ENCODE peak calls at places on chromosomes 3 and 15, in six cellular contexts. One of them, this sample, is unnamed.

GRCh38 chr3:62415312-62415791 is 42.0 kb upstream of the FEZF2 start:
- DNase-seq in GM12865: no peak
- DNase-seq in HAP-1: peak
- DNase-seq in endodermal cell: peak
- DNase-seq in SJSA1: no peak
- DNase-seq in lower leg skin: no peak
- DNase-seq in this sample: no peak

GRCh38 chr3:186212611-186213010 is 103.7 kb upstream of the ETV5 start:
- DNase-seq in SJSA1: no peak
- DNase-seq in endodermal cell: no peak
- DNase-seq in HAP-1: no peak
- DNase-seq in lower leg skin: no peak
- DNase-seq in GM12865: no peak
- DNase-seq in this sample: no peak

GRCh38 chr3:22939349-22939748 is 263.8 kb upstream of the UBE2E2 start:
- DNase-seq in GM12865: no peak
- DNase-seq in endodermal cell: no peak
- DNase-seq in HAP-1: no peak
- DNase-seq in SJSA1: no peak
- DNase-seq in lower leg skin: no peak
- DNase-seq in this sample: no peak

GRCh38 chr15:29452881-29453731 is 183.5 kb upstream of the NSMCE3 start:
- DNase-seq in GM12865: no peak
- DNase-seq in HAP-1: no peak
- DNase-seq in lower leg skin: no peak
- DNase-seq in SJSA1: no peak
- DNase-seq in endodermal cell: no peak
- DNase-seq in this sample: no peak

GRCh38 chr3:185758912-185759311 is 65.9 kb downstream of the IGF2BP2 start:
- DNase-seq in GM12865: no peak
- DNase-seq in lower leg skin: no peak
- DNase-seq in endodermal cell: no peak
- DNase-seq in HAP-1: no peak
- DNase-seq in SJSA1: no peak
- DNase-seq in this sample: peak

GRCh38 chr3:35954365-35954764 is 315.0 kb downstream of the ARPP21 start:
- DNase-seq in lower leg skin: no peak
- DNase-seq in endodermal cell: no peak
- DNase-seq in GM12865: no peak
- DNase-seq in HAP-1: no peak
- DNase-seq in SJSA1: no peak
- DNase-seq in this sample: no peak

GRCh38 chr15:73323956-73324355 is 44.8 kb downstream of the HCN4 start:
- DNase-seq in endodermal cell: no peak
- DNase-seq in lower leg skin: no peak
- DNase-seq in SJSA1: no peak
- DNase-seq in HAP-1: no peak
- DNase-seq in GM12865: no peak
- DNase-seq in this sample: no peak

GRCh38 chr15:78060232-78060631 is 17.3 kb downstream of the TBC1D2B start:
- DNase-seq in endodermal cell: no peak
- DNase-seq in SJSA1: no peak
- DNase-seq in HAP-1: no peak
- DNase-seq in GM12865: no peak
- DNase-seq in lower leg skin: no peak
- DNase-seq in this sample: no peak

GRCh38 chr15:28004143-28005003 is 94.7 kb downstream of the OCA2 start:
- DNase-seq in HAP-1: no peak
- DNase-seq in lower leg skin: peak
- DNase-seq in SJSA1: no peak
- DNase-seq in GM12865: no peak
- DNase-seq in endodermal cell: no peak
- DNase-seq in this sample: no peak

GRCh38 chr3:195700319-195700718 is 20.5 kb upstream of the MUC20 start:
- DNase-seq in SJSA1: no peak
- DNase-seq in GM12865: no peak
- DNase-seq in endodermal cell: no peak
- DNase-seq in lower leg skin: no peak
- DNase-seq in HAP-1: no peak
- DNase-seq in this sample: no peak

GRCh38 chr3:160040181-160040580 is 51.5 kb downstream of the IL12A start:
- DNase-seq in SJSA1: no peak
- DNase-seq in lower leg skin: no peak
- DNase-seq in GM12865: no peak
- DNase-seq in endodermal cell: no peak
- DNase-seq in HAP-1: no peak
- DNase-seq in this sample: no peak

GRCh38 chr3:188720636-188721035 is 451.1 kb upstream of the TPRG1 start:
- DNase-seq in HAP-1: no peak
- DNase-seq in GM12865: no peak
- DNase-seq in endodermal cell: no peak
- DNase-seq in SJSA1: no peak
- DNase-seq in lower leg skin: no peak
- DNase-seq in this sample: peak

GRCh38 chr15:73959012-73959581 is 32.8 kb downstream of the LOXL1 start:
- DNase-seq in GM12865: peak
- DNase-seq in HAP-1: no peak
- DNase-seq in lower leg skin: peak
- DNase-seq in endodermal cell: no peak
- DNase-seq in SJSA1: no peak
- DNase-seq in this sample: peak

GRCh38 chr3:194481525-194482195 is 5.1 kb downstream of the ATP13A3 start:
- DNase-seq in SJSA1: no peak
- DNase-seq in HAP-1: no peak
- DNase-seq in lower leg skin: no peak
- DNase-seq in GM12865: no peak
- DNase-seq in endodermal cell: no peak
- DNase-seq in this sample: no peak

GRCh38 chr3:2657408-2657807 is 452.8 kb downstream of the IL5RA start:
- DNase-seq in SJSA1: no peak
- DNase-seq in lower leg skin: no peak
- DNase-seq in endodermal cell: no peak
- DNase-seq in HAP-1: no peak
- DNase-seq in GM12865: peak
- DNase-seq in this sample: no peak

GRCh38 chr15:54884312-54884711 is 312.4 kb downstream of the RSL24D1 start:
- DNase-seq in GM12865: no peak
- DNase-seq in endodermal cell: no peak
- DNase-seq in SJSA1: no peak
- DNase-seq in HAP-1: no peak
- DNase-seq in lower leg skin: no peak
- DNase-seq in this sample: no peak

GRCh38 chr3:187519428-187519890 is 150.7 kb downstream of the SST start:
- DNase-seq in SJSA1: no peak
- DNase-seq in endodermal cell: peak
- DNase-seq in lower leg skin: no peak
- DNase-seq in HAP-1: peak
- DNase-seq in GM12865: no peak
- DNase-seq in this sample: no peak

GRCh38 chr3:27993061-27993460 is 248.4 kb upstream of the CMC1 start:
- DNase-seq in GM12865: no peak
- DNase-seq in lower leg skin: no peak
- DNase-seq in endodermal cell: no peak
- DNase-seq in SJSA1: no peak
- DNase-seq in HAP-1: peak
- DNase-seq in this sample: no peak

GRCh38 chr3:62604746-62605351 is 231.5 kb upstream of the FEZF2 start:
- DNase-seq in SJSA1: no peak
- DNase-seq in endodermal cell: no peak
- DNase-seq in HAP-1: no peak
- DNase-seq in GM12865: no peak
- DNase-seq in lower leg skin: no peak
- DNase-seq in this sample: no peak

GRCh38 chr3:152638707-152639450 is 196.1 kb upstream of the P2RY1 start:
- DNase-seq in lower leg skin: no peak
- DNase-seq in GM12865: no peak
- DNase-seq in SJSA1: no peak
- DNase-seq in HAP-1: peak
- DNase-seq in endodermal cell: no peak
- DNase-seq in this sample: peak

GRCh38 chr15:101068961-101069734 is 150.0 kb downstream of the LRRK1 start:
- DNase-seq in lower leg skin: no peak
- DNase-seq in HAP-1: no peak
- DNase-seq in GM12865: no peak
- DNase-seq in endodermal cell: peak
- DNase-seq in SJSA1: no peak
- DNase-seq in this sample: peak

GRCh38 chr3:142930510-142930909 is 33.0 kb downstream of the PAQR9 start:
- DNase-seq in SJSA1: no peak
- DNase-seq in lower leg skin: no peak
- DNase-seq in endodermal cell: no peak
- DNase-seq in GM12865: no peak
- DNase-seq in HAP-1: no peak
- DNase-seq in this sample: no peak

GRCh38 chr3:139113231-139113749 is 68.6 kb upstream of the PRR23C start:
- DNase-seq in HAP-1: no peak
- DNase-seq in SJSA1: no peak
- DNase-seq in lower leg skin: no peak
- DNase-seq in endodermal cell: peak
- DNase-seq in GM12865: no peak
- DNase-seq in this sample: no peak

GRCh38 chr15:47374222-47374621 is 343.1 kb upstream of the SEMA6D start:
- DNase-seq in GM12865: no peak
- DNase-seq in endodermal cell: peak
- DNase-seq in SJSA1: no peak
- DNase-seq in lower leg skin: no peak
- DNase-seq in HAP-1: no peak
- DNase-seq in this sample: peak

GRCh38 chr3:179882322-179882721 is 154.4 kb downstream of the PEX5L start:
- DNase-seq in lower leg skin: no peak
- DNase-seq in GM12865: peak
- DNase-seq in endodermal cell: peak
- DNase-seq in SJSA1: no peak
- DNase-seq in HAP-1: peak
- DNase-seq in this sample: peak

GRCh38 chr3:146895026-146895749 is 290.0 kb upstream of the PLSCR5 start:
- DNase-seq in GM12865: no peak
- DNase-seq in lower leg skin: no peak
- DNase-seq in endodermal cell: no peak
- DNase-seq in HAP-1: no peak
- DNase-seq in SJSA1: no peak
- DNase-seq in this sample: peak

GRCh38 chr3:52240059-52240885 is 1.3 kb upstream of the TWF2 start:
- DNase-seq in endodermal cell: no peak
- DNase-seq in SJSA1: no peak
- DNase-seq in HAP-1: no peak
- DNase-seq in lower leg skin: peak
- DNase-seq in GM12865: peak
- DNase-seq in this sample: peak
- H3K4me3 ChIP-seq in endodermal cell: peak
- H3K4me3 ChIP-seq in SJSA1: peak
- H3K4me3 ChIP-seq in HAP-1: peak
- H3K4me3 ChIP-seq in lower leg skin: no peak
- H3K4me3 ChIP-seq in GM12865: peak
- H3K4me3 ChIP-seq in this sample: no peak

DNA sequence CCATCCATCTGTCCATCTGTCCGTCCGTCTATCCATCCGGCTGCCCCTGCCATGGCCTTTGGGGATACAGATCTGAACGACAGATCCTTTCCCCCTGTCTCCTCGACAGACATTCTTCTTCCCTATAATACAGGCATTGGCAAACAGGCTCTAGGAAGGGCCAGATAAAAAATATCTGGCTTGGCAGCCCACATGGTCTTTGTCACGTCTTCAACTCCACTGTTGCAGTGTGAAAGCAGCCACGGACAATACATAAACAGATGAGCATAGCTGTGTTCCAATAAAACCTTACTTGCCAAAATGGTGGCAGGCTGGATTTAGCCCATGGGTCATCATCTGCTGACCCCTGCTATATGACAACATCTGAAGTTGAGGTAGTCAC is 128.5 kb upstream of the SMAD3 start:
- DNase-seq in SJSA1: no peak
- DNase-seq in endodermal cell: no peak
- DNase-seq in HAP-1: no peak
- DNase-seq in lower leg skin: no peak
- DNase-seq in GM12865: no peak
- DNase-seq in this sample: no peak
- H3K4me3 ChIP-seq in SJSA1: peak
- H3K4me3 ChIP-seq in endodermal cell: no peak
- H3K4me3 ChIP-seq in HAP-1: no peak
- H3K4me3 ChIP-seq in lower leg skin: no peak
- H3K4me3 ChIP-seq in GM12865: no peak
- H3K4me3 ChIP-seq in this sample: no peak

DNA sequence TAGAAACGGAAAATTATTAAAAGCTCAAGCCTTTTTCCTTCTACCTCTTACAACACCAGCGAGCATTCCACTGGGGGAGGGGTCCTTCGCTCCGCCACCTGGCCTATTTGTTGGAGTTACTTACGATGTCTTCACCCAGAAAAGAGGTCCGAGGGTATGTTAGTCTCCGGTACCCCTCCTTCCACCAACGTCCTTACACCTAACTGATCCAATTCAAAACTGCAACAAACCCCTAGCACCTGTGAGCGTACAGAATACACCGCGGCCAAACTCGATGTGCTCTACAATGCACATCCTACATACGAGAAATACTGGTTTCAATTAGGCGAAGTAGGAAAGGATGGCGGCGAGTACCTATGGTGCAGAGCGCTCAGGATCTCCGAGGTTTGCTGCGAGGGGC is 958 bp downstream of the SLITRK3 start:
- DNase-seq in HAP-1: no peak
- DNase-seq in endodermal cell: peak
- DNase-seq in SJSA1: no peak
- DNase-seq in GM12865: no peak
- DNase-seq in lower leg skin: no peak
- DNase-seq in this sample: no peak
- H3K4me3 ChIP-seq in HAP-1: peak
- H3K4me3 ChIP-seq in endodermal cell: peak
- H3K4me3 ChIP-seq in SJSA1: no peak
- H3K4me3 ChIP-seq in GM12865: no peak
- H3K4me3 ChIP-seq in lower leg skin: no peak
- H3K4me3 ChIP-seq in this sample: no peak

GRCh38 chr3:48655586-48655985 is 7.1 kb downstream of the CELSR3 start:
- DNase-seq in endodermal cell: no peak
- DNase-seq in HAP-1: no peak
- DNase-seq in SJSA1: no peak
- DNase-seq in GM12865: peak
- DNase-seq in lower leg skin: no peak
- DNase-seq in this sample: no peak
- H3K4me3 ChIP-seq in endodermal cell: no peak
- H3K4me3 ChIP-seq in HAP-1: no peak
- H3K4me3 ChIP-seq in SJSA1: no peak
- H3K4me3 ChIP-seq in GM12865: peak
- H3K4me3 ChIP-seq in lower leg skin: no peak
- H3K4me3 ChIP-seq in this sample: no peak